ENCODE peak calls at places on chromosomes 11 and 22, in seven cellular contexts. One of them, this sample, is unnamed.

GRCh38 chr22:49307870-49308269 is 519.8 kb downstream of the BRD1 start:
- DNase-seq in GM06990: no peak
- DNase-seq in stomach: peak; percentile 9
- DNase-seq in endothelial cell: peak; percentile 2
- DNase-seq in mammary epithelial cell: no peak
- DNase-seq in PC-9: no peak
- DNase-seq in Calu3: no peak
- DNase-seq in this sample: no peak

GRCh38 chr11:44985721-44986120 is 35.0 kb upstream of the TP53I11 start:
- DNase-seq in GM06990: no peak
- DNase-seq in stomach: peak; percentile 22
- DNase-seq in endothelial cell: no peak
- DNase-seq in mammary epithelial cell: no peak
- DNase-seq in PC-9: no peak
- DNase-seq in Calu3: no peak
- DNase-seq in this sample: no peak

GRCh38 chr11:1948389-1948788 is 1.3 kb downstream of the MRPL23 start:
- DNase-seq in GM06990: no peak
- DNase-seq in stomach: no peak
- DNase-seq in endothelial cell: no peak
- DNase-seq in mammary epithelial cell: no peak
- DNase-seq in PC-9: no peak
- DNase-seq in Calu3: no peak
- DNase-seq in this sample: no peak

GRCh38 chr11:120547301-120547700 is 35.8 kb downstream of the GRIK4 start:
- DNase-seq in GM06990: no peak
- DNase-seq in stomach: no peak
- DNase-seq in endothelial cell: no peak
- DNase-seq in mammary epithelial cell: peak; percentile 18
- DNase-seq in PC-9: no peak
- DNase-seq in Calu3: no peak
- DNase-seq in this sample: no peak

GRCh38 chr11:123202723-123203122 is 7.7 kb upstream of the CLMP start:
- DNase-seq in GM06990: no peak
- DNase-seq in stomach: no peak
- DNase-seq in endothelial cell: no peak
- DNase-seq in mammary epithelial cell: no peak
- DNase-seq in PC-9: no peak
- DNase-seq in Calu3: no peak
- DNase-seq in this sample: no peak

GRCh38 chr11:116148056-116148455 is 624.7 kb downstream of the BUD13 start:
- DNase-seq in GM06990: no peak
- DNase-seq in stomach: no peak
- DNase-seq in endothelial cell: no peak
- DNase-seq in mammary epithelial cell: no peak
- DNase-seq in PC-9: no peak
- DNase-seq in Calu3: no peak
- DNase-seq in this sample: peak; percentile 47

GRCh38 chr11:126978911-126979310 is 21.7 kb downstream of the KIRREL3 start:
- DNase-seq in GM06990: no peak
- DNase-seq in stomach: no peak
- DNase-seq in endothelial cell: no peak
- DNase-seq in mammary epithelial cell: no peak
- DNase-seq in PC-9: no peak
- DNase-seq in Calu3: no peak
- DNase-seq in this sample: no peak

GRCh38 chr22:32083814-32084213 is 40.8 kb downstream of the SLC5A1 start:
- DNase-seq in GM06990: no peak
- DNase-seq in stomach: no peak
- DNase-seq in endothelial cell: no peak
- DNase-seq in mammary epithelial cell: no peak
- DNase-seq in PC-9: no peak
- DNase-seq in Calu3: no peak
- DNase-seq in this sample: no peak

GRCh38 chr11:46380340-46381045 is 976 bp upstream of the MDK start:
- DNase-seq in GM06990: peak; percentile 43
- DNase-seq in stomach: peak; percentile 80
- DNase-seq in endothelial cell: peak; percentile 75
- DNase-seq in mammary epithelial cell: no peak
- DNase-seq in PC-9: peak; percentile 80
- DNase-seq in Calu3: peak; percentile 56
- DNase-seq in this sample: peak; percentile 80

GRCh38 chr22:45777046-45777851 is 105.6 kb downstream of the ATXN10 start:
- DNase-seq in GM06990: no peak
- DNase-seq in stomach: no peak
- DNase-seq in endothelial cell: no peak
- DNase-seq in mammary epithelial cell: peak; percentile 60
- DNase-seq in PC-9: peak; percentile 65
- DNase-seq in Calu3: peak; percentile 63
- DNase-seq in this sample: no peak

GRCh38 chr22:48199667-48200066 is 1437.2 kb downstream of the TBC1D22A start:
- DNase-seq in GM06990: no peak
- DNase-seq in stomach: no peak
- DNase-seq in endothelial cell: no peak
- DNase-seq in mammary epithelial cell: no peak
- DNase-seq in PC-9: no peak
- DNase-seq in Calu3: no peak
- DNase-seq in this sample: no peak

GRCh38 chr22:46914916-46915894 is 152.8 kb downstream of the TBC1D22A start:
- DNase-seq in GM06990: no peak
- DNase-seq in stomach: no peak
- DNase-seq in endothelial cell: no peak
- DNase-seq in mammary epithelial cell: no peak
- DNase-seq in PC-9: no peak
- DNase-seq in Calu3: no peak
- DNase-seq in this sample: no peak

GRCh38 chr11:4991066-4991465 is 3.6 kb upstream of the OR51L1 start:
- DNase-seq in GM06990: no peak
- DNase-seq in stomach: no peak
- DNase-seq in endothelial cell: no peak
- DNase-seq in mammary epithelial cell: no peak
- DNase-seq in PC-9: no peak
- DNase-seq in Calu3: no peak
- DNase-seq in this sample: no peak

GRCh38 chr11:65150513-65151271 is 16.4 kb upstream of the SYVN1 start:
- DNase-seq in GM06990: no peak
- DNase-seq in stomach: peak; percentile 86
- DNase-seq in endothelial cell: no peak
- DNase-seq in mammary epithelial cell: peak; percentile 93
- DNase-seq in PC-9: peak; percentile 99
- DNase-seq in Calu3: peak; percentile 96
- DNase-seq in this sample: no peak

GRCh38 chr11:130145975-130146776 is 13.4 kb upstream of the ST14 start:
- DNase-seq in GM06990: no peak
- DNase-seq in stomach: peak; percentile 82
- DNase-seq in endothelial cell: peak; percentile 34
- DNase-seq in mammary epithelial cell: peak; percentile 99
- DNase-seq in PC-9: peak; percentile 97
- DNase-seq in Calu3: peak; percentile 93
- DNase-seq in this sample: no peak

GRCh38 chr11:77497368-77497767 is 23.5 kb upstream of the PAK1 start:
- DNase-seq in GM06990: no peak
- DNase-seq in stomach: no peak
- DNase-seq in endothelial cell: no peak
- DNase-seq in mammary epithelial cell: no peak
- DNase-seq in PC-9: no peak
- DNase-seq in Calu3: no peak
- DNase-seq in this sample: no peak

GRCh38 chr22:22168190-22168940 is 76.2 kb upstream of the VPREB1 start:
- DNase-seq in GM06990: peak; percentile 77
- DNase-seq in stomach: no peak
- DNase-seq in endothelial cell: no peak
- DNase-seq in mammary epithelial cell: peak; percentile 42
- DNase-seq in PC-9: peak; percentile 0
- DNase-seq in Calu3: peak; percentile 49
- DNase-seq in this sample: no peak

GRCh38 chr11:122563761-122564160 is 91.8 kb upstream of the UBASH3B start:
- DNase-seq in GM06990: no peak
- DNase-seq in stomach: no peak
- DNase-seq in endothelial cell: no peak
- DNase-seq in mammary epithelial cell: no peak
- DNase-seq in PC-9: no peak
- DNase-seq in Calu3: no peak
- DNase-seq in this sample: no peak

GRCh38 chr11:1119282-1120146 is 38.2 kb upstream of the MUC5AC start:
- DNase-seq in GM06990: no peak
- DNase-seq in stomach: peak; percentile 37
- DNase-seq in endothelial cell: no peak
- DNase-seq in mammary epithelial cell: no peak
- DNase-seq in PC-9: no peak
- DNase-seq in Calu3: no peak
- DNase-seq in this sample: no peak

GRCh38 chr11:106076421-106076922 is 675 bp downstream of the KBTBD3 start:
- DNase-seq in GM06990: no peak
- DNase-seq in stomach: no peak
- DNase-seq in endothelial cell: no peak
- DNase-seq in mammary epithelial cell: no peak
- DNase-seq in PC-9: no peak
- DNase-seq in Calu3: peak; percentile 2
- DNase-seq in this sample: peak; percentile 6

GRCh38 chr11:86068138-86068861 is 584 bp downstream of the PICALM start:
- DNase-seq in GM06990: peak; percentile 73
- DNase-seq in stomach: peak; percentile 32
- DNase-seq in endothelial cell: peak; percentile 43
- DNase-seq in mammary epithelial cell: peak; percentile 52
- DNase-seq in PC-9: peak; percentile 23
- DNase-seq in Calu3: peak; percentile 21
- DNase-seq in this sample: peak; percentile 56

GRCh38 chr11:12653729-12654128 is 20.5 kb upstream of the TEAD1 start:
- DNase-seq in GM06990: no peak
- DNase-seq in stomach: no peak
- DNase-seq in endothelial cell: no peak
- DNase-seq in mammary epithelial cell: no peak
- DNase-seq in PC-9: no peak
- DNase-seq in Calu3: no peak
- DNase-seq in this sample: no peak

DNA sequence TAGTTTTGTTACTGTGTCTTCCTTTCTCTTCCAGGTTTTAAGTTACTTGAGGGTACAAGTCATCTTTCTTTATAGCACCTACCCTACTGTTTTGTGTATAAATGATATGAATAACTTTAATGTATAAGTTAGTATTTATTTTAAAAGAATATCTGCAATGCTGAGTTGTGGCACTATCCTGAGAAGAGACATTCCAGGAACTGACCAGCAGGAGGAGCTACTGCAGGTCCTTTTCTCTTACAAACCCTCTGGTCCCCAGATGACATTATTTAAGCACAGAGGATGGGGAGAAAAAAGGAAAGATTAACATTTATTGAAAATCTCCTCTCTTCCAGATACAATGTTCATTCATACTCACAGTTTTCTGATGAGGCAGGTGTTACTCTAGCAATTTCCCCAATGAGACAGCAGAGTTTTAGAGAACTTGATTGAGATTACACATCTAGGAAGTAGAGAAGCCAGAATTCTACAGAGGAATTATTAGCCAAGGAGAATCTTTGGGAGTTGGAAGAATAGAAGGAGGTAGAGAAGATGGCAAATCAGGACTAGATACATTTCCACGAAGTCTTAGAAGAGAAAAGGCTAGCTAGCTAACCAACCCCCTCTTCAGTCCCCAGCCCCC is 541.2 kb upstream of the API5 start:
- DNase-seq in GM06990: no peak
- DNase-seq in stomach: no peak
- DNase-seq in endothelial cell: peak; percentile 19
- DNase-seq in mammary epithelial cell: peak; percentile 2
- DNase-seq in PC-9: no peak
- DNase-seq in Calu3: no peak
- DNase-seq in this sample: peak; percentile 32
- TF ChIP-seq CTCF in GM06990: peak; percentile 84
- TF ChIP-seq CTCF in stomach: peak; percentile 30
- TF ChIP-seq CTCF in endothelial cell: peak; percentile 51
- TF ChIP-seq CTCF in mammary epithelial cell: peak; percentile 57
- TF ChIP-seq CTCF in PC-9: peak; percentile 79
- TF ChIP-seq CTCF in Calu3: no peak
- TF ChIP-seq CTCF in this sample: peak; percentile 73

DNA sequence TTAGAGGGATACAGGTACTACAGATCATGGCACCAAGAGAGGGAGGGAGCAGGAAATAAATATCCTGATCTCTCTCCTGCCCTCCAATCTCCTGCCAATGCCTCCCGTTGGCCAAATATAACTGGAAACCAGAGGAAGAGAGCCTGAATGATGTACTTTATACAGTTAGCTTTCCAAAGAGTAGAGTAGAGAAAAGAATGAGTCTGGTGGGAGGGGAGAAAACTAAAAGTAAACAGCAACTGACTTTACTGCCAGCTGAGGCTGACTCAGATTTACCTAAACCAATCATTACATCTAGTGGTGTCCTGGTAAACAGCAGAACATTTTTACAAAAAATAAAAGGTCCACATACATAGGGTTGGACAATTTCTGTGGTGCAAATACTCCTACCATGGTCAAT is 5.1 kb downstream of the MPZL3 start:
- DNase-seq in GM06990: no peak
- DNase-seq in stomach: no peak
- DNase-seq in endothelial cell: no peak
- DNase-seq in mammary epithelial cell: no peak
- DNase-seq in PC-9: no peak
- DNase-seq in Calu3: no peak
- DNase-seq in this sample: no peak
- TF ChIP-seq CTCF in GM06990: no peak
- TF ChIP-seq CTCF in stomach: no peak
- TF ChIP-seq CTCF in endothelial cell: no peak
- TF ChIP-seq CTCF in mammary epithelial cell: no peak
- TF ChIP-seq CTCF in PC-9: no peak
- TF ChIP-seq CTCF in Calu3: no peak
- TF ChIP-seq CTCF in this sample: no peak

GRCh38 chr22:38793721-38794466 is at the start of gene DNAL4:
- DNase-seq in GM06990: peak; percentile 89
- DNase-seq in stomach: peak; percentile 97
- DNase-seq in endothelial cell: peak; percentile 80
- DNase-seq in mammary epithelial cell: peak; percentile 98
- DNase-seq in PC-9: peak; percentile 95
- DNase-seq in Calu3: peak; percentile 92
- DNase-seq in this sample: peak; percentile 91
- TF ChIP-seq CTCF in GM06990: no peak
- TF ChIP-seq CTCF in stomach: no peak
- TF ChIP-seq CTCF in endothelial cell: no peak
- TF ChIP-seq CTCF in mammary epithelial cell: no peak
- TF ChIP-seq CTCF in PC-9: no peak
- TF ChIP-seq CTCF in Calu3: no peak
- TF ChIP-seq CTCF in this sample: no peak

DNA sequence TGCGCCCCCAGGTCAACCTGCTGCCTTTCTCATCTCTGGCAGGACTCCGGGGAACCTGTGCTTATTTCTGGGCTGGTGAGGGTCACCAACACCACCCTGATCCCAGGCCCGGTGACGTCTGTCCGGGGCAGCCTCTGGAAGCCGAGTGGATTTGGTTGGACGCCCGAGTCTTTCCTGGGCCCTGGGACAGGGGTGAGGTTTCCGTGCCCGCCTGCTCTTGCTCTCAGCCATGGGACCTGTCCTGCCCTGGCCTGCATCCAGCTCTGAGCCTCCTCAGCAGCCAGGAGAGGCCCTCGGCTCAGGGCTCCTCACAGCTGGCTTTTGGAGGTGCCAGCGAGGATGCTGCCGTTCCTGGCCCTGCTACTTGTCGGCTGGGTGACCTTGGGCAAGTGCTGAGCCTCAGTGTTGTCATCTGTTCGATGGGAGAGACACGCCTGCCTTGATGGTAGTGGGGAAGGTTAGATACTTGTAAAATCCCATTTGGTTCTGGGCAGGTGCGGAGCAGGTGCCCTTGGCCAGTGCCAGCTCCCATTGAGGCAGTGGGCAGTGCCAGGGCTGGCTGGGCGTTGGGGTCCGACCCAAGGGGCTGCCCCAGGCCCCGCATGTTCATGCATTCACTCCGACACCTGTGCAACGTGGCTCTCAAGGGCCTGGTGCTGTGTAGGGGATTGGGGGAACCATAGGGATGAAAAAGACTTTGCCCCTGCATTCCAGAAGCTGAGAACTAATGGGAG is 58.9 kb upstream of the THY1 start:
- DNase-seq in GM06990: no peak
- DNase-seq in stomach: peak; percentile 40
- DNase-seq in endothelial cell: no peak
- DNase-seq in mammary epithelial cell: no peak
- DNase-seq in PC-9: no peak
- DNase-seq in Calu3: no peak
- DNase-seq in this sample: peak; percentile 29
- TF ChIP-seq CTCF in GM06990: no peak
- TF ChIP-seq CTCF in stomach: no peak
- TF ChIP-seq CTCF in endothelial cell: peak; percentile 62
- TF ChIP-seq CTCF in mammary epithelial cell: no peak
- TF ChIP-seq CTCF in PC-9: peak; percentile 42
- TF ChIP-seq CTCF in Calu3: no peak
- TF ChIP-seq CTCF in this sample: no peak